ENCODE peak calls at places on chromosomes 3 and 15, in four cellular contexts. M is T-cell, C is adrenal gland, W is stomach. Q is an unnamed sample.

GRCh38 chr3:136578290-136578689 is 173.9 kb downstream of the STAG1 start:
- DNase-seq in C (no peak), W (no peak), M (no peak), Q (no peak)

GRCh38 chr3:38992117-38992779 is 59.5 kb downstream of the SCN11A start:
- DNase-seq in M (no peak), W (no peak), C (no peak), Q (peak; percentile 68)

GRCh38 chr3:171566803-171567422 is 106.7 kb upstream of the TNIK start:
- DNase-seq in C (no peak), M (no peak), W (no peak), Q (peak; percentile 45)

GRCh38 chr15:40338921-40339620 is 1.7 kb downstream of the CCDC9B start:
- DNase-seq in C (peak; percentile 28), W (no peak), M (no peak), Q (peak; percentile 79)

GRCh38 chr15:71185706-71186105 is 70.4 kb downstream of the THSD4 start:
- DNase-seq in C (no peak), W (no peak), M (no peak), Q (no peak)

GRCh38 chr3:4950948-4951347 is 28.3 kb upstream of the BHLHE40 start:
- DNase-seq in W (no peak), C (no peak), M (no peak), Q (no peak)

GRCh38 chr3:116083686-116084085 is 361.6 kb downstream of the LSAMP start:
- DNase-seq in C (no peak), W (no peak), M (no peak), Q (no peak)

GRCh38 chr3:120425877-120426276 is 24.9 kb downstream of the FSTL1 start:
- DNase-seq in C (peak; percentile 80), W (no peak), M (no peak), Q (peak; percentile 63)

GRCh38 chr3:51982352-51982837 is 940 bp upstream of the ACY1 start:
- DNase-seq in M (no peak), W (peak; percentile 66), C (peak; percentile 42), Q (peak; percentile 75)

GRCh38 chr15:58932791-58933310 is 628 bp downstream of the SLTM start:
- DNase-seq in W (peak; percentile 54), C (peak; percentile 52), M (no peak), Q (no peak)

GRCh38 chr15:50945725-50946124 is 37.2 kb downstream of the AP4E1 start:
- DNase-seq in M (no peak), W (no peak), C (peak; percentile 7), Q (no peak)

GRCh38 chr3:155608237-155608636 is 136.6 kb downstream of the PLCH1 start:
- DNase-seq in W (no peak), C (no peak), M (no peak), Q (no peak)

GRCh38 chr15:99537344-99537743 is 28.4 kb upstream of the MEF2A start:
- DNase-seq in M (no peak), C (no peak), W (no peak), Q (no peak)

GRCh38 chr3:42804831-42805821 is 836 bp upstream of the HIGD1A start:
- DNase-seq in W (peak; percentile 62), M (no peak), C (peak; percentile 26), Q (no peak)

GRCh38 chr15:41948499-41948898 is 23.9 kb downstream of the EHD4 start:
- DNase-seq in W (no peak), C (no peak), M (no peak), Q (no peak)

GRCh38 chr15:48145923-48146322 is 25.1 kb downstream of the SLC24A5 start:
- DNase-seq in M (no peak), W (no peak), C (no peak), Q (no peak)

GRCh38 chr3:150342951-150343468 is 65.1 kb upstream of the TSC22D2 start:
- DNase-seq in W (no peak), M (no peak), C (no peak), Q (no peak)

GRCh38 chr3:125055165-125055912 is 458 bp downstream of the HEG1 start:
- DNase-seq in W (no peak), C (no peak), M (peak; percentile 11), Q (no peak)

GRCh38 chr15:76101655-76102054 is 41.9 kb downstream of the TMEM266 start:
- DNase-seq in C (no peak), W (no peak), M (no peak), Q (no peak)

GRCh38 chr3:46524008-46524407 is 26.2 kb downstream of the RTP3 start:
- DNase-seq in W (no peak), C (no peak), M (no peak), Q (no peak)

GRCh38 chr15:40333922-40334492 is 6.7 kb downstream of the CCDC9B start:
- DNase-seq in M (peak; percentile 30), C (peak; percentile 75), W (no peak), Q (no peak)

GRCh38 chr3:123843668-123844067 is 40.5 kb downstream of the MYLK start:
- DNase-seq in W (no peak), M (no peak), C (no peak), Q (no peak)

GRCh38 chr3:15859507-15860013 is 61.8 kb upstream of the ANKRD28 start:
- DNase-seq in M (peak; percentile 64), W (peak; percentile 86), C (peak; percentile 86), Q (peak; percentile 79)

GRCh38 chr15:41884458-41884857 is 9.4 kb downstream of the SPTBN5 start:
- DNase-seq in W (no peak), C (no peak), M (no peak), Q (no peak)

GRCh38 chr3:171457263-171458055 is 2.7 kb downstream of the TNIK start:
- DNase-seq in W (no peak), C (no peak), M (peak; percentile 4), Q (no peak)

GRCh38 chr15:77541421-77542181 is 91.1 kb downstream of the LINGO1 start:
- DNase-seq in W (peak; percentile 42), M (no peak), C (no peak), Q (no peak)

GRCh38 chr3:72164635-72164978 is 379.7 kb upstream of the PROK2 start:
- DNase-seq in M (no peak), C (no peak), W (no peak), Q (no peak)

GRCh38 chr3:17398959-17399551 is 343.4 kb downstream of the TBC1D5 start:
- DNase-seq in M (no peak), W (no peak), C (no peak), Q (no peak)

GRCh38 chr3:136898954-136899353 is 36.9 kb downstream of the NCK1 start:
- DNase-seq in C (no peak), M (no peak), W (no peak), Q (no peak)

GRCh38 chr3:106631378-106632083 is 745.7 kb upstream of the CCDC54 start:
- DNase-seq in C (no peak), W (no peak), M (no peak), Q (no peak)

GRCh38 chr3:20608054-20608738 is 422.2 kb upstream of the SGO1 start:
- DNase-seq in C (no peak), W (no peak), M (no peak), Q (no peak)

GRCh38 chr3:14434105-14434504 is 31.7 kb downstream of the SLC6A6 start:
- DNase-seq in M (no peak), C (peak; percentile 89), W (peak; percentile 52), Q (no peak)

GRCh38 chr3:101017048-101017447 is 23.8 kb upstream of the ABI3BP start:
- DNase-seq in M (no peak), W (no peak), C (no peak), Q (no peak)

GRCh38 chr3:115072265-115073008 is 74.7 kb downstream of the ZBTB20 start:
- DNase-seq in C (no peak), W (no peak), M (no peak), Q (no peak)